ENCODE peak calls at places on chromosomes 1 and 21, in nine cellular contexts. L is mucosa of descending colon; P is upper lobe of right lung; G is PC-9; T is H9; J is thoracic aorta; Q is CD8-positive, alpha-beta T cell; B is prostate gland; R is A549. U is an unnamed sample. For H3K4me1, the result is how much of the 10 kb centered on the place peaks cover.

GRCh38 chr21:38990424-38990794 is 184.7 kb downstream of the ETS2 start:
- DNase-seq in L (no peak), P (peak), G (no peak), T (no peak), J (no peak), Q (no peak), B (no peak), R (no peak), U (peak)

GRCh38 chr1:42732126-42732680 is 7.8 kb downstream of the CLDN19 start:
- DNase-seq in L (no peak), P (no peak), G (no peak), T (no peak), J (no peak), Q (peak), B (no peak), R (no peak), U (no peak)

GRCh38 chr21:46097826-46098286 is at the start of gene COL6A2:
- DNase-seq in L (peak), P (peak), G (no peak), T (peak), J (peak), Q (peak), B (peak), R (peak), U (peak)

GRCh38 chr1:9573723-9574122 is 15.0 kb upstream of the TMEM201 start:
- DNase-seq in L (no peak), P (no peak), G (no peak), T (no peak), J (no peak), Q (no peak), B (no peak), R (no peak), U (no peak)

GRCh38 chr1:165832902-165833301 is 5.5 kb downstream of the UCK2 start:
- DNase-seq in L (no peak), P (no peak), G (no peak), T (no peak), J (no peak), Q (no peak), B (no peak), R (no peak), U (no peak)

GRCh38 chr1:212067790-212068189 is 32.2 kb downstream of the DTL start:
- DNase-seq in L (no peak), P (no peak), G (no peak), T (no peak), J (no peak), Q (no peak), B (no peak), R (no peak), U (no peak)

GRCh38 chr1:11461738-11462137 is 17.2 kb upstream of the DISP3 start:
- DNase-seq in L (no peak), P (no peak), G (no peak), T (no peak), J (no peak), Q (no peak), B (no peak), R (no peak), U (no peak)

GRCh38 chr1:46558141-46558963 is 6.9 kb upstream of the KNCN start:
- DNase-seq in L (no peak), P (peak), G (peak), T (peak), J (no peak), Q (no peak), B (no peak), R (no peak), U (no peak)

GRCh38 chr1:8496473-8496872 is 178.6 kb downstream of the SLC45A1 start:
- DNase-seq in L (no peak), P (no peak), G (no peak), T (no peak), J (no peak), Q (peak), B (no peak), R (no peak), U (no peak)

GRCh38 chr1:65904681-65905083 is 112.0 kb downstream of the PDE4B start:
- DNase-seq in L (no peak), P (no peak), G (no peak), T (no peak), J (no peak), Q (no peak), B (no peak), R (no peak), U (no peak)

GRCh38 chr1:67738401-67738800 is 53.4 kb downstream of the GADD45A start:
- DNase-seq in L (no peak), P (no peak), G (peak), T (no peak), J (no peak), Q (no peak), B (no peak), R (no peak), U (peak)

GRCh38 chr1:118210051-118210722 is 25.2 kb upstream of the SPAG17 start:
- DNase-seq in L (no peak), P (no peak), G (no peak), T (no peak), J (no peak), Q (no peak), B (no peak), R (no peak), U (no peak)

GRCh38 chr1:153536618-153537375 is 1.0 kb upstream of the S100A6 start:
- DNase-seq in L (peak), P (peak), G (peak), T (no peak), J (no peak), Q (no peak), B (no peak), R (no peak), U (no peak)

GRCh38 chr1:102588536-102588935 is 519.8 kb downstream of the COL11A1 start:
- DNase-seq in L (no peak), P (no peak), G (peak), T (no peak), J (no peak), Q (no peak), B (no peak), R (no peak), U (no peak)

GRCh38 chr1:66951513-66951912 is 26.7 kb downstream of the MIER1 start:
- DNase-seq in L (no peak), P (no peak), G (no peak), T (no peak), J (no peak), Q (no peak), B (no peak), R (no peak), U (no peak)

GRCh38 chr1:31866450-31866801 is 50.6 kb upstream of the SPOCD1 start:
- DNase-seq in L (no peak), P (no peak), G (no peak), T (no peak), J (no peak), Q (no peak), B (no peak), R (no peak), U (no peak)

GRCh38 chr1:223748773-223749733 is 36.7 kb downstream of the CAPN2 start:
- DNase-seq in L (peak), P (peak), G (no peak), T (peak), J (no peak), Q (peak), B (peak), R (peak), U (no peak)

GRCh38 chr1:226123591-226124471 is 61.3 kb downstream of the H3-3A start:
- DNase-seq in L (peak), P (peak), G (peak), T (no peak), J (no peak), Q (no peak), B (no peak), R (no peak), U (peak)

GRCh38 chr1:207412845-207413244 is 41.3 kb upstream of the CR2 start:
- DNase-seq in L (no peak), P (no peak), G (no peak), T (no peak), J (no peak), Q (no peak), B (no peak), R (no peak), U (no peak)

GRCh38 chr1:40210514-40211204 is 37.1 kb upstream of the TMCO2 start:
- DNase-seq in L (no peak), P (no peak), G (no peak), T (no peak), J (no peak), Q (no peak), B (no peak), R (no peak), U (no peak)

GRCh38 chr1:163472267-163472666 is 150.5 kb downstream of the NUF2 start:
- DNase-seq in L (no peak), P (no peak), G (no peak), T (no peak), J (no peak), Q (no peak), B (no peak), R (no peak), U (no peak)

GRCh38 chr1:202798260-202798659 is 10.0 kb downstream of the KDM5B start:
- DNase-seq in L (no peak), P (no peak), G (no peak), T (no peak), J (no peak), Q (no peak), B (no peak), R (no peak), U (no peak)

GRCh38 chr1:38004284-38005101 is 821 bp downstream of the FHL3 start:
- DNase-seq in L (no peak), P (peak), G (no peak), T (no peak), J (no peak), Q (peak), B (no peak), R (no peak), U (no peak)

GRCh38 chr1:41493626-41494350 is 9.3 kb upstream of the EDN2 start:
- DNase-seq in L (peak), P (no peak), G (no peak), T (no peak), J (no peak), Q (no peak), B (no peak), R (no peak), U (no peak)

GRCh38 chr1:41496080-41497055 is 11.9 kb upstream of the EDN2 start:
- DNase-seq in L (peak), P (peak), G (peak), T (peak), J (peak), Q (no peak), B (peak), R (no peak), U (peak)

GRCh38 chr1:41494351-41495170 is 10.1 kb upstream of the EDN2 start:
- DNase-seq in L (peak), P (no peak), G (no peak), T (no peak), J (no peak), Q (no peak), B (no peak), R (no peak), U (no peak)

GRCh38 chr1:41497056-41497440 is 12.6 kb upstream of the EDN2 start:
- DNase-seq in L (peak), P (no peak), G (no peak), T (no peak), J (no peak), Q (no peak), B (no peak), R (no peak), U (no peak)

GRCh38 chr1:41495171-41495948 is 10.9 kb upstream of the EDN2 start:
- DNase-seq in L (peak), P (no peak), G (no peak), T (peak), J (no peak), Q (no peak), B (no peak), R (no peak), U (peak)
- TF ChIP-seq CTCF in L (no peak), P (no peak), G (peak), T (peak), J (no peak), Q (no peak), B (no peak), R (no peak), U (no peak)

DNA sequence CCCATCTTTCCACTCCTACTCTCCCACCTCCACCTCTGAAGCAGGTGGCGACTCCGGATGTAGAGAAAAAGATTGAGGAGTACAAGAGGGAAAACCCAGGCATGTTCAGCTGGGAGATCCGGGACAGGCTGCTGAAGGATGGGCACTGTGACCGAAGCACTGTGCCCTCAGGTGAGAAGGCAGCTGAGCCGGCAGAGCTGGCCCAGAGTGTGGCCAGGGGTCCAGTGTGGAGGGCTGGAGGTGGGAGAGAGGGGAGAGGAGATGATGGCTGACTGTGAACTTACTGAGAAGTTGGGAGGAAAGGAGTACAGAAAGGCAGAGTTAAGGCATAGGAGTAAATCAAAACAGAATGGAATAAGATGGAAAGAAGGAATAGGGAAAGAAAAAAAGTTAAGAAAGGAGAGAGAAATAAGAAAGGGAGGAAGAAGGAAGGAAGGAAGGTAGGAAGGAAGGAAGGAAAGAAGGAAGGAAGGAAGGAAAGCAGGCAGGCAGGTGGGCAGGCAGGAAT is 4.5 kb downstream of the PAX7 start:
- DNase-seq in L (no peak), P (no peak), G (no peak), T (no peak), J (no peak), Q (no peak), B (no peak), R (no peak), U (no peak)
- H3K4me1 ChIP-seq in L (under half), P (under half), G (under half), T (under half), J (under half), Q (under half), B (under half), R (under half), U (under half)

GRCh38 chr1:34086561-34086960 is 78.5 kb downstream of the CSMD2 start:
- DNase-seq in L (no peak), P (no peak), G (no peak), T (peak), J (no peak), Q (no peak), B (no peak), R (no peak), U (no peak)
- TF ChIP-seq CTCF in L (no peak), P (no peak), G (no peak), T (no peak), J (no peak), Q (no peak), B (no peak), R (no peak), U (no peak)

GRCh38 chr1:204093421-204093717 is 20.5 kb downstream of the SOX13 start:
- DNase-seq in L (peak), P (no peak), G (no peak), T (no peak), J (no peak), Q (no peak), B (no peak), R (no peak), U (no peak)
- H3K4me1 ChIP-seq in L (under half), P (half or more), G (under half), T (under half), J (under half), Q (under half), B (under half), R (under half), U (under half)

DNA sequence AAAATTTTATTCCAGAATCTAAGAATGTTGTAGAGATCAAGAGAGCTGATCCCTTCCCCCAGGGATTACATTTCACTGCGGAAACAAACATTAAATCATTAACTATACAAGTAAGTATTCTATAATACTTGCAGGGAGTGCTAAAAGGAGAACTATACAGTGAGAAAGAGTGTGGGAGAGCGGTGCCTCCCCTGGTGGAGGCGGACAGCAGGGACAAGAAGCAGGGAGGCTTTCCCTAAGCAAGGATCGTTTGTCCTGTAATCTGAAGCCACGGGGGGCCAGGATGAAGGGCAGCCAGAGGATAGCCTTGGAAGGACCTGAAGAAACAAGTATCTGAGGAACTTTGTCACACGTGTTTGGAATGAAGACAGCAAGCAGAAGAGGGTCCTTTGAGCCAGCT is 40.1 kb downstream of the SLC9C2 start:
- DNase-seq in L (no peak), P (no peak), G (no peak), T (peak), J (no peak), Q (no peak), B (no peak), R (no peak), U (no peak)
- TF ChIP-seq CTCF in L (no peak), P (no peak), G (no peak), T (peak), J (no peak), Q (no peak), B (no peak), R (no peak), U (peak)

DNA sequence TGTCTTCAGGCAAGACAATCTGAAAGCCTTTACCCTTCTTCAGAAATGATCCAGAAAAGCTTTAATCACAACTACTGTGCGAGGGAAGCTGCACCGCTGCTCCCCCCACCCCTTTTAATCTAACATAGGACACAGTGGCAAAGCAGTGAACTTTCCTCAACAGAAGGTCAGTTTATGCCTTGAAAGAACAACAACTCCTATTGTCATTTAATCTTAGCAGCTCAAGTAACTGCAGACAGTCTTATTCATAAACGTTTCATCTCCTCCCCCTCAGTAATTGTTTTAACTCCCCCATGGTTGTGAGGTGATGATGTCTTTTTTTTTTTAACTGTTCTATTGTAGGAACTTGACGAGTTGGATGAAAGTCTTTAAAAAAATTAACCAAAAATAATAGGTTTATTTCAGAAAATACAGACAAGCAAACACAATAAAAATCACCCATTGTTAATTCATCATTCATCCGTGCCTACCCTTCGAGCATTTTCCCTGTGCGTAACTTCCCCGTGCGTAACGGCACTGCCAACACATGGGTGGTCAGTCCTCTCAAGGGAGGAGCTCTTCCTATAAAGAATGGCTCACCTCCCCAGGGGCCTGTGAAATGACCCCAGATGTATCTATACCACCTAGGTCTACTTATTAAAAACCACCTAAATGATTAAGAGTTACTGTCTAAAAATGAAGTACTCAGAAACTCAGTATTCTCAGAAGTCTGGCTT is 3.3 kb upstream of the ADAR start:
- DNase-seq in L (no peak), P (no peak), G (no peak), T (no peak), J (no peak), Q (peak), B (no peak), R (no peak), U (no peak)
- H3K4me1 ChIP-seq in L (under half), P (under half), G (under half), T (under half), J (under half), Q (under half), B (under half), R (under half), U (under half)

U was measured in Caco-2.